ENCODE peak calls at places on chromosomes 7 and 10, in ten cellular contexts. One of them, this sample, is unnamed.

GRCh38 chr7:32153006-32153405 is 82.8 kb upstream of the PDE1C start:
- DNase-seq in HCT116: no peak
- DNase-seq in AG04450: no peak
- DNase-seq in right lobe of liver: no peak
- DNase-seq in astrocyte: no peak
- DNase-seq in CD8-positive, alpha-beta memory T cell: no peak
- DNase-seq in brain microvascular endothelial cell: no peak
- DNase-seq in ovary: no peak
- DNase-seq in body of pancreas: no peak
- DNase-seq in suprapubic skin: no peak
- DNase-seq in this sample: no peak

GRCh38 chr7:72405389-72405788 is 6.7 kb downstream of the CALN1 start:
- DNase-seq in HCT116: no peak
- DNase-seq in AG04450: no peak
- DNase-seq in right lobe of liver: no peak
- DNase-seq in astrocyte: no peak
- DNase-seq in CD8-positive, alpha-beta memory T cell: no peak
- DNase-seq in brain microvascular endothelial cell: no peak
- DNase-seq in ovary: no peak
- DNase-seq in body of pancreas: no peak
- DNase-seq in suprapubic skin: no peak
- DNase-seq in this sample: no peak

GRCh38 chr10:97974108-97974507 is 56.3 kb downstream of the CRTAC1 start:
- DNase-seq in HCT116: no peak
- DNase-seq in AG04450: no peak
- DNase-seq in right lobe of liver: no peak
- DNase-seq in astrocyte: no peak
- DNase-seq in CD8-positive, alpha-beta memory T cell: no peak
- DNase-seq in brain microvascular endothelial cell: no peak
- DNase-seq in ovary: no peak
- DNase-seq in body of pancreas: no peak
- DNase-seq in suprapubic skin: no peak
- DNase-seq in this sample: no peak

GRCh38 chr10:132366499-132366898 is 30.5 kb upstream of the PWWP2B start:
- DNase-seq in HCT116: no peak
- DNase-seq in AG04450: no peak
- DNase-seq in right lobe of liver: peak
- DNase-seq in astrocyte: no peak
- DNase-seq in CD8-positive, alpha-beta memory T cell: no peak
- DNase-seq in brain microvascular endothelial cell: no peak
- DNase-seq in ovary: no peak
- DNase-seq in body of pancreas: no peak
- DNase-seq in suprapubic skin: peak
- DNase-seq in this sample: no peak

GRCh38 chr10:100970914-100971811 is 1.9 kb downstream of the SEMA4G start:
- DNase-seq in HCT116: no peak
- DNase-seq in AG04450: no peak
- DNase-seq in right lobe of liver: peak
- DNase-seq in astrocyte: no peak
- DNase-seq in CD8-positive, alpha-beta memory T cell: no peak
- DNase-seq in brain microvascular endothelial cell: no peak
- DNase-seq in ovary: no peak
- DNase-seq in body of pancreas: peak
- DNase-seq in suprapubic skin: no peak
- DNase-seq in this sample: peak

GRCh38 chr10:12971001-12971788 is 30.3 kb downstream of the CCDC3 start:
- DNase-seq in HCT116: no peak
- DNase-seq in AG04450: no peak
- DNase-seq in right lobe of liver: no peak
- DNase-seq in astrocyte: no peak
- DNase-seq in CD8-positive, alpha-beta memory T cell: no peak
- DNase-seq in brain microvascular endothelial cell: no peak
- DNase-seq in ovary: no peak
- DNase-seq in body of pancreas: no peak
- DNase-seq in suprapubic skin: no peak
- DNase-seq in this sample: no peak

GRCh38 chr10:43304687-43305333 is 37.9 kb upstream of the RASGEF1A start:
- DNase-seq in HCT116: no peak
- DNase-seq in AG04450: no peak
- DNase-seq in right lobe of liver: peak
- DNase-seq in astrocyte: peak
- DNase-seq in CD8-positive, alpha-beta memory T cell: peak
- DNase-seq in brain microvascular endothelial cell: peak
- DNase-seq in ovary: peak
- DNase-seq in body of pancreas: peak
- DNase-seq in suprapubic skin: peak
- DNase-seq in this sample: peak

GRCh38 chr10:131576341-131577177 is 265.0 kb upstream of the TCERG1L start:
- DNase-seq in HCT116: no peak
- DNase-seq in AG04450: no peak
- DNase-seq in right lobe of liver: peak
- DNase-seq in astrocyte: no peak
- DNase-seq in CD8-positive, alpha-beta memory T cell: no peak
- DNase-seq in brain microvascular endothelial cell: no peak
- DNase-seq in ovary: no peak
- DNase-seq in body of pancreas: no peak
- DNase-seq in suprapubic skin: peak
- DNase-seq in this sample: no peak

GRCh38 chr7:24587853-24588252 is 14.6 kb downstream of the PALS2 start:
- DNase-seq in HCT116: no peak
- DNase-seq in AG04450: no peak
- DNase-seq in right lobe of liver: no peak
- DNase-seq in astrocyte: no peak
- DNase-seq in CD8-positive, alpha-beta memory T cell: peak
- DNase-seq in brain microvascular endothelial cell: no peak
- DNase-seq in ovary: no peak
- DNase-seq in body of pancreas: no peak
- DNase-seq in suprapubic skin: no peak
- DNase-seq in this sample: peak

GRCh38 chr10:35423505-35424306 is 87.4 kb downstream of the CCNY start:
- DNase-seq in HCT116: no peak
- DNase-seq in AG04450: no peak
- DNase-seq in right lobe of liver: no peak
- DNase-seq in astrocyte: peak
- DNase-seq in CD8-positive, alpha-beta memory T cell: no peak
- DNase-seq in brain microvascular endothelial cell: peak
- DNase-seq in ovary: no peak
- DNase-seq in body of pancreas: no peak
- DNase-seq in suprapubic skin: no peak
- DNase-seq in this sample: no peak

GRCh38 chr10:35422236-35422635 is 85.9 kb downstream of the CCNY start:
- DNase-seq in HCT116: no peak
- DNase-seq in AG04450: no peak
- DNase-seq in right lobe of liver: no peak
- DNase-seq in astrocyte: no peak
- DNase-seq in CD8-positive, alpha-beta memory T cell: no peak
- DNase-seq in brain microvascular endothelial cell: no peak
- DNase-seq in ovary: no peak
- DNase-seq in body of pancreas: no peak
- DNase-seq in suprapubic skin: no peak
- DNase-seq in this sample: no peak

GRCh38 chr10:35420044-35420443 is 83.7 kb downstream of the CCNY start:
- DNase-seq in HCT116: no peak
- DNase-seq in AG04450: no peak
- DNase-seq in right lobe of liver: no peak
- DNase-seq in astrocyte: peak
- DNase-seq in CD8-positive, alpha-beta memory T cell: no peak
- DNase-seq in brain microvascular endothelial cell: no peak
- DNase-seq in ovary: no peak
- DNase-seq in body of pancreas: no peak
- DNase-seq in suprapubic skin: no peak
- DNase-seq in this sample: no peak

GRCh38 chr10:35421553-35422178 is 85.4 kb downstream of the CCNY start:
- DNase-seq in HCT116: peak
- DNase-seq in AG04450: peak
- DNase-seq in right lobe of liver: no peak
- DNase-seq in astrocyte: peak
- DNase-seq in CD8-positive, alpha-beta memory T cell: no peak
- DNase-seq in brain microvascular endothelial cell: peak
- DNase-seq in ovary: peak
- DNase-seq in body of pancreas: no peak
- DNase-seq in suprapubic skin: no peak
- DNase-seq in this sample: no peak

DNA sequence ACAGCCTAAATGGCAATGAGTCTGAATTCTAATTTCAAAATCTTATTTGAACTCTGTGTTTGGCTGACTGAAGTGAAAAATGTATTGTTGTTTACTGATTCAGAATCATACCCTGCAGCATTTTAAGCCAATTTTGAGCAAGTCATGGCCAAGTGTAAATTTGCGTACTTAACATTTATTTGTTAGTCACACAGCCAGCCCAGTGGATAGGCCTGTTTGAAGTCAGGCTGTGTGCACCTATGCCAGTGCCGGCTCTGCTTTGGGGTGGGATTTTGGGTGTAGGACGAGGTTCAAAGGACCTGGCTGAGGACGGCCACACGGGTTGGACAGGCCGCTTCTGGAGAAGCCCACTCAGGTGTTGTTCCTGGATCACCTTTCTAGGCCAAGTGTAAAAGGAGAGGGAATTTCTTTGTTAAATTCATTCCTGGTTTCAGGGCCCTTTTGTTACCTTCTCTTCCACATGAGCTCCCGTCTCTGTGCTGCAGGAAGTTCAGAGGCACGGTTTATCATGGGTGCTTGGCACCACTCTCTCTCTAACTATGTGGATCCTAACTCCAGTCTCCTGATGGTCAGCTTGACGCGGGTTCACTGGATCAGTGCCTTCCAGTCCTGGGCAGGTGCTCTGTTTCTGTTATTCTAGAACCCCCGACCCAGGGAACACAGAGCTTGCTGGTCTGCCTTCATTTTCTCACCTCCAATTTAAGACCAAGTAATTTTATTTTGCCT is 84.7 kb downstream of the CCNY start:
- DNase-seq in HCT116: no peak
- DNase-seq in AG04450: no peak
- DNase-seq in right lobe of liver: no peak
- DNase-seq in astrocyte: peak
- DNase-seq in CD8-positive, alpha-beta memory T cell: no peak
- DNase-seq in brain microvascular endothelial cell: no peak
- DNase-seq in ovary: no peak
- DNase-seq in body of pancreas: no peak
- DNase-seq in suprapubic skin: no peak
- DNase-seq in this sample: no peak
- H3K27ac ChIP-seq in HCT116: peak
- H3K27ac ChIP-seq in AG04450: peak
- H3K27ac ChIP-seq in right lobe of liver: no peak
- H3K27ac ChIP-seq in astrocyte: peak
- H3K27ac ChIP-seq in CD8-positive, alpha-beta memory T cell: no peak
- H3K27ac ChIP-seq in brain microvascular endothelial cell: peak
- H3K27ac ChIP-seq in ovary: peak
- H3K27ac ChIP-seq in body of pancreas: no peak
- H3K27ac ChIP-seq in suprapubic skin: peak
- H3K27ac ChIP-seq in this sample: peak

GRCh38 chr7:136925556-136925955 is 57.1 kb downstream of the CHRM2 start:
- DNase-seq in HCT116: no peak
- DNase-seq in AG04450: no peak
- DNase-seq in right lobe of liver: no peak
- DNase-seq in astrocyte: peak
- DNase-seq in CD8-positive, alpha-beta memory T cell: no peak
- DNase-seq in brain microvascular endothelial cell: peak
- DNase-seq in ovary: no peak
- DNase-seq in body of pancreas: no peak
- DNase-seq in suprapubic skin: no peak
- DNase-seq in this sample: no peak

DNA sequence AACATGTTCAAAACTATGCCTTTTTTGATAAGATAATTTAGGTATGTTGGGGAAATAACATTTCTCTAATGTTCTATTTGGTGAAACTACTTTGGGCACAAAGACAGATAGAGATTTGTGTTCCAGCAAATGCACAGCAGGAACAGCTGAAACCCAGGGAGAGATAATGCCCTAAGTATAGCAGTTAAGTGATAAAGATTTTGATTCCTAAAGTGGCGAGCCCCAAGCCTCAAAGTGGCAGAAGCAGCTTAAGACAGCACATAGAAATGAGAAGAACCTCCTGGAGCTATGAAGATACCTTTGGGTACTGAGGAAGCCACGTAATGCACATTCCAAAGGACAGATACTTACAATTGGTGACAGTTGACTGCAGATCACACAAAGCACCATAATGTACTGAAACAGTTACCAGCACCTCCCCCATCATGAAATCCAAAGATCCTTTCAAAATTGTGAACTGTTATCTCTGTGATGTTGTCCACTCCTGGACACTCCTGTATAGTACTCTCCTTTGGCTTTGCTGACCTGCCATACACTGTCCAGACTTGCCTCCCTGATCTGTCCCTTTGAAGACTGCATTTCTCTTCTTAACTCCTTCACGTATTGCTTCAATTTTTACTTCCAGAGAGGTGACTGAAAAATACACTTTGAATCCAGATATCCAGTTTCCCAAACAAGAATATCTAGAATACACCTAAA is 62.9 kb downstream of the CHRM2 start:
- DNase-seq in HCT116: no peak
- DNase-seq in AG04450: no peak
- DNase-seq in right lobe of liver: no peak
- DNase-seq in astrocyte: no peak
- DNase-seq in CD8-positive, alpha-beta memory T cell: no peak
- DNase-seq in brain microvascular endothelial cell: no peak
- DNase-seq in ovary: no peak
- DNase-seq in body of pancreas: no peak
- DNase-seq in suprapubic skin: no peak
- DNase-seq in this sample: no peak
- H3K27ac ChIP-seq in HCT116: no peak
- H3K27ac ChIP-seq in AG04450: no peak
- H3K27ac ChIP-seq in right lobe of liver: no peak
- H3K27ac ChIP-seq in astrocyte: no peak
- H3K27ac ChIP-seq in CD8-positive, alpha-beta memory T cell: no peak
- H3K27ac ChIP-seq in brain microvascular endothelial cell: no peak
- H3K27ac ChIP-seq in ovary: no peak
- H3K27ac ChIP-seq in body of pancreas: no peak
- H3K27ac ChIP-seq in suprapubic skin: no peak
- H3K27ac ChIP-seq in this sample: no peak

GRCh38 chr10:35042783-35043182 is 47.4 kb downstream of the CUL2 start:
- DNase-seq in HCT116: no peak
- DNase-seq in AG04450: no peak
- DNase-seq in right lobe of liver: no peak
- DNase-seq in astrocyte: no peak
- DNase-seq in CD8-positive, alpha-beta memory T cell: no peak
- DNase-seq in brain microvascular endothelial cell: no peak
- DNase-seq in ovary: no peak
- DNase-seq in body of pancreas: no peak
- DNase-seq in suprapubic skin: no peak
- DNase-seq in this sample: peak
- H3K27ac ChIP-seq in HCT116: peak
- H3K27ac ChIP-seq in AG04450: no peak
- H3K27ac ChIP-seq in right lobe of liver: no peak
- H3K27ac ChIP-seq in astrocyte: no peak
- H3K27ac ChIP-seq in CD8-positive, alpha-beta memory T cell: no peak
- H3K27ac ChIP-seq in brain microvascular endothelial cell: no peak
- H3K27ac ChIP-seq in ovary: no peak
- H3K27ac ChIP-seq in body of pancreas: no peak
- H3K27ac ChIP-seq in suprapubic skin: no peak
- H3K27ac ChIP-seq in this sample: no peak

GRCh38 chr10:103853428-103854264 is 1.7 kb downstream of the SH3PXD2A start:
- DNase-seq in HCT116: no peak
- DNase-seq in AG04450: no peak
- DNase-seq in right lobe of liver: no peak
- DNase-seq in astrocyte: no peak
- DNase-seq in CD8-positive, alpha-beta memory T cell: no peak
- DNase-seq in brain microvascular endothelial cell: no peak
- DNase-seq in ovary: no peak
- DNase-seq in body of pancreas: no peak
- DNase-seq in suprapubic skin: no peak
- DNase-seq in this sample: peak
- H3K27ac ChIP-seq in HCT116: no peak
- H3K27ac ChIP-seq in AG04450: no peak
- H3K27ac ChIP-seq in right lobe of liver: no peak
- H3K27ac ChIP-seq in astrocyte: no peak
- H3K27ac ChIP-seq in CD8-positive, alpha-beta memory T cell: no peak
- H3K27ac ChIP-seq in brain microvascular endothelial cell: no peak
- H3K27ac ChIP-seq in ovary: no peak
- H3K27ac ChIP-seq in body of pancreas: peak
- H3K27ac ChIP-seq in suprapubic skin: peak
- H3K27ac ChIP-seq in this sample: peak